ENCODE peak calls at places on chromosome 22, in five cellular contexts. One of them, this sample, is unnamed.

GRCh38 chr22:28980326-28980725 is 81.3 kb downstream of the C22orf31 start:
- DNase-seq in A549: no peak
- DNase-seq in HepG2: no peak
- DNase-seq in gastrocnemius medialis: no peak
- DNase-seq in heart left ventricle: no peak
- DNase-seq in this sample: no peak

GRCh38 chr22:24512043-24512442 is 16.9 kb downstream of the UPB1 start:
- DNase-seq in A549: no peak
- DNase-seq in HepG2: no peak
- DNase-seq in gastrocnemius medialis: no peak
- DNase-seq in heart left ventricle: no peak
- DNase-seq in this sample: no peak

GRCh38 chr22:37197451-37198289 is 9.6 kb upstream of the C1QTNF6 start:
- DNase-seq in A549: peak
- DNase-seq in HepG2: peak
- DNase-seq in gastrocnemius medialis: peak
- DNase-seq in heart left ventricle: no peak
- DNase-seq in this sample: peak

GRCh38 chr22:37545703-37546435 is 14.4 kb upstream of the CDC42EP1 start:
- DNase-seq in A549: peak
- DNase-seq in HepG2: peak
- DNase-seq in gastrocnemius medialis: peak
- DNase-seq in heart left ventricle: peak
- DNase-seq in this sample: peak

GRCh38 chr22:20940904-20941385 is 23.7 kb downstream of the CRKL start:
- DNase-seq in A549: no peak
- DNase-seq in HepG2: no peak
- DNase-seq in gastrocnemius medialis: no peak
- DNase-seq in heart left ventricle: no peak
- DNase-seq in this sample: no peak

GRCh38 chr22:39349967-39350802 is at the start of gene SYNGR1:
- DNase-seq in A549: no peak
- DNase-seq in HepG2: no peak
- DNase-seq in gastrocnemius medialis: no peak
- DNase-seq in heart left ventricle: peak
- DNase-seq in this sample: peak

GRCh38 chr22:45006873-45007246 is 2.9 kb downstream of the PHF21B start:
- DNase-seq in A549: no peak
- DNase-seq in HepG2: no peak
- DNase-seq in gastrocnemius medialis: no peak
- DNase-seq in heart left ventricle: peak
- DNase-seq in this sample: no peak

GRCh38 chr22:26691377-26691716 is 34.0 kb downstream of the MIAT start:
- DNase-seq in A549: no peak
- DNase-seq in HepG2: no peak
- DNase-seq in gastrocnemius medialis: no peak
- DNase-seq in heart left ventricle: no peak
- DNase-seq in this sample: no peak

GRCh38 chr22:44335903-44336803 is 23.4 kb upstream of the SHISAL1 start:
- DNase-seq in A549: no peak
- DNase-seq in HepG2: no peak
- DNase-seq in gastrocnemius medialis: no peak
- DNase-seq in heart left ventricle: no peak
- DNase-seq in this sample: no peak

GRCh38 chr22:45007946-45008852 is 1.6 kb downstream of the PHF21B start:
- DNase-seq in A549: peak
- DNase-seq in HepG2: no peak
- DNase-seq in gastrocnemius medialis: no peak
- DNase-seq in heart left ventricle: no peak
- DNase-seq in this sample: no peak

GRCh38 chr22:17706451-17706900 is 67.8 kb downstream of the BID start:
- DNase-seq in A549: peak
- DNase-seq in HepG2: peak
- DNase-seq in gastrocnemius medialis: peak
- DNase-seq in heart left ventricle: peak
- DNase-seq in this sample: peak

GRCh38 chr22:17131686-17132085 is 10.5 kb upstream of the TMEM121B start:
- DNase-seq in A549: no peak
- DNase-seq in HepG2: no peak
- DNase-seq in gastrocnemius medialis: no peak
- DNase-seq in heart left ventricle: no peak
- DNase-seq in this sample: no peak

GRCh38 chr22:20621162-20621561 is 113.8 kb downstream of the MED15 start:
- DNase-seq in A549: no peak
- DNase-seq in HepG2: no peak
- DNase-seq in gastrocnemius medialis: no peak
- DNase-seq in heart left ventricle: no peak
- DNase-seq in this sample: no peak

GRCh38 chr22:38088723-38089473 is 4.9 kb upstream of the SLC16A8 start:
- DNase-seq in A549: no peak
- DNase-seq in HepG2: no peak
- DNase-seq in gastrocnemius medialis: no peak
- DNase-seq in heart left ventricle: no peak
- DNase-seq in this sample: peak

GRCh38 chr22:24953294-24954113 is 988 bp downstream of the KIAA1671 start:
- DNase-seq in A549: no peak
- DNase-seq in HepG2: peak
- DNase-seq in gastrocnemius medialis: no peak
- DNase-seq in heart left ventricle: peak
- DNase-seq in this sample: peak

GRCh38 chr22:23282089-23282501 is 101.8 kb downstream of the BCR start:
- DNase-seq in A549: peak
- DNase-seq in HepG2: no peak
- DNase-seq in gastrocnemius medialis: peak
- DNase-seq in heart left ventricle: peak
- DNase-seq in this sample: no peak
- TF ChIP-seq POLR2A in A549: no peak
- TF ChIP-seq POLR2A in HepG2: no peak
- TF ChIP-seq POLR2A in gastrocnemius medialis: no peak
- TF ChIP-seq POLR2A in heart left ventricle: no peak
- TF ChIP-seq POLR2A in this sample: no peak

GRCh38 chr22:35892192-35892591 is 136.4 kb downstream of the RBFOX2 start:
- DNase-seq in A549: no peak
- DNase-seq in HepG2: no peak
- DNase-seq in gastrocnemius medialis: no peak
- DNase-seq in heart left ventricle: no peak
- DNase-seq in this sample: no peak

GRCh38 chr22:35894464-35894878 is 134.2 kb downstream of the RBFOX2 start:
- DNase-seq in A549: no peak
- DNase-seq in HepG2: no peak
- DNase-seq in gastrocnemius medialis: peak
- DNase-seq in heart left ventricle: peak
- DNase-seq in this sample: no peak

GRCh38 chr22:35896306-35896705 is 132.3 kb downstream of the RBFOX2 start:
- DNase-seq in A549: no peak
- DNase-seq in HepG2: no peak
- DNase-seq in gastrocnemius medialis: no peak
- DNase-seq in heart left ventricle: no peak
- DNase-seq in this sample: no peak

GRCh38 chr22:35893698-35894097 is 134.9 kb downstream of the RBFOX2 start:
- DNase-seq in A549: no peak
- DNase-seq in HepG2: no peak
- DNase-seq in gastrocnemius medialis: no peak
- DNase-seq in heart left ventricle: peak
- DNase-seq in this sample: peak

GRCh38 chr22:35894937-35895708 is 133.5 kb downstream of the RBFOX2 start:
- DNase-seq in A549: peak
- DNase-seq in HepG2: no peak
- DNase-seq in gastrocnemius medialis: peak
- DNase-seq in heart left ventricle: peak
- DNase-seq in this sample: no peak
- H3K4me3 ChIP-seq in A549: no peak
- H3K4me3 ChIP-seq in HepG2: no peak
- H3K4me3 ChIP-seq in gastrocnemius medialis: peak
- H3K4me3 ChIP-seq in heart left ventricle: peak
- H3K4me3 ChIP-seq in this sample: no peak

DNA sequence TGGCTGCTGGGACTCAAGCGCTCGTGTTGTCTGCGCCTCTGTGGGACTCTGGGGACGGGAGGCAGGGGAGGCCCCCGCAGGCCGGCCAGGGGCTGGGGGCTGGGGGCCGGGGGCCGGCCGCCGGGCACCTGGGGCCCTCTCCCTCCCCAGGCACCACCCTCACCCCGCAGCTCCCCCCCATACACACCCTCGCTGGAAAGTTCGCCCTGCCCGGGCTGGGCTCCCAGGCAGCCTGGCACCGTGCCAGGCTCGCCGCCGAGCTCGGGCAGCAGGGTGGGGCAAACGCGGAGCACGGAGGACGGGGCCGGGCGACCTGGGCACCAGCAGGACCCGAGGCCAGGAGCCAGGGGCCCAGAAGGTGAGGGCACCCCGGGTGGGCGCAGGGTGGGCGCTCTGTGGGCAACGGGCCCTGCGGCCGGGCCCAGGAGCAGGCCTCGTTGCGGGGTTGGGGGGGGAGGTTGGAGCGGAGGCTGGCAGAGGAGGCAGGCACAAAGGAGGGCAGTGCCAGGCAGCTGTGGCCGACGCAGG is 76.7 kb upstream of the WNT7B start:
- DNase-seq in A549: no peak
- DNase-seq in HepG2: no peak
- DNase-seq in gastrocnemius medialis: peak
- DNase-seq in heart left ventricle: peak
- DNase-seq in this sample: peak
- TF ChIP-seq POLR2A in A549: peak
- TF ChIP-seq POLR2A in HepG2: no peak
- TF ChIP-seq POLR2A in gastrocnemius medialis: peak
- TF ChIP-seq POLR2A in heart left ventricle: no peak
- TF ChIP-seq POLR2A in this sample: no peak

DNA sequence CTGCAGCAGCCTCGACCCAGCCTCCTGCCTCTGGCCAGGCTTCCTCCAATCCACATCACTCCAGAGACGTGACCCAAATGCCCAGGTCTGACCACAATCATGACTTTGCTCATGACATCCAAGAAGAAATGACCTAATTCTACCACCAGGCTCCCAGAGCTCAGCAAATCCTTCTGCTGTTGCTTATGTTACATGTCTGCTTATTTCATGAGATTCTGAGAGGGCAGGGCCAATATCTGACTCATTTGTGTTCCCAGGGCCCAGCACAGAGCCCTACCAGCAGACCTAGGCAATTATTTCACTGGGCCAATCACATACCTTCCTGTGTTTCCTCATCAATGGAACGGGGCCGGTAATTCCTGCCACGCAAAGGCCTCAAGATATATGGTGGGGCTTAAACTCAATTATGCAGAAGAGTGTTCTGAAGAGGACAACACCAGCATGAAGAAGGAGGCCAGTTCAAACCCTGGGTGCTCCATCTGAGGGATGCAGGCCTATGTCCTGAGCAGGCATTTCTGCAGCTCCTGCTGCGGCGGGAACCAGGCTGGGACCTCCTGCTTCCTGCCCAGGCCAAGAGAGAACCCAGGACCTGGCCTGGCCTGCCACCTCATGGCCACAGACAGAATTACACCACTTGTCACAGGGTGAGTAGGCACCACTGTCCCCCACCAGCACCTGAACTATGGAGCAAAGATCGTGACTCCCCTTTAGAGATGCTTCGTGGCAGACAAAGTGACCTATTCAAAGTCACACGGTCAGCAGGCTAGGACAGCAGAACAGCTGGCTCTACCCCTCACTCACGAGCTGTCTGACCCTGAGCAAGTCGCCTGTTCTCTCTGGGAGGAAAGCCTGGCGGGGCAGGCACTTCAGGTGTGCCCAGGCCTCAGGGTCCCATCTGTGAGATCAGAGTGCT is 5.8 kb downstream of the CENPM start:
- DNase-seq in A549: peak
- DNase-seq in HepG2: peak
- DNase-seq in gastrocnemius medialis: peak
- DNase-seq in heart left ventricle: peak
- DNase-seq in this sample: peak
- H3K4me3 ChIP-seq in A549: no peak
- H3K4me3 ChIP-seq in HepG2: no peak
- H3K4me3 ChIP-seq in gastrocnemius medialis: no peak
- H3K4me3 ChIP-seq in heart left ventricle: no peak
- H3K4me3 ChIP-seq in this sample: no peak

DNA sequence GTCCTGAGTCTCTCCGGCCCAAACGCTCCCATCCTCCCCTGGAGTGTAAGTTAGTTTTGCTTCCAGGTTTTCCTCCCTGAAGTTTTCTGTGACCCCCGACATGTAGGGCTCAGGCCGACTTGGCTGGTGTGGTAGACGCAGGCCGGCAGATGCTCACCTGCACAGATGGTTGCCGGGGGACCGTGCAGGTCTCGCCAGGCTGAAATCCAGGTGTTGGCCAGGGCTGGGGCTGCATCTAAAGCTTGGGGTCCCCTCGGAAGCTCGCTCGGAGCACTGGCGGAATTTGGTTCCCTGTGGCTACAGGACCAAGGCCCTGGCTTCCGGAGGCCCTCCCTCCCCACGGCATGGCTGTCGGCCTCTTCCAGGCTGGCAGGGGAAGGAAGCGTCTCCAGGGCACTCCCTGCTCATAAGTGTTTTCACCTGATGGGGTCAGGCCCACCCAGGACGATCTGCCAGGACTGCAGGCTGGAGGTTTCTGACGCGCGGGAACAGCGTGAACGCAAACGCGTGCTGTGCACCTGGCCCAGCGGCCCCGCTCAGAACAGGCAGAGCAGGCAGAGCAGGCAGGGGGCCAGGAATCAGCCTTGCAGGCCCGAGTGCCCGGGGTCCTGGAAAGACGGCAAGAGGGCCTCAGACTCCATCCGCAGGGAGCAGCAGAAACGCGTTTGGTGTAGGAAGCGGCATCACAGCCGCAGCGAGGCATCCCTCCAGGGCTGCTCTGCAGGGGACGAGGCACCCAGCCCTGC is 258.2 kb downstream of the BRD1 start:
- DNase-seq in A549: no peak
- DNase-seq in HepG2: no peak
- DNase-seq in gastrocnemius medialis: peak
- DNase-seq in heart left ventricle: peak
- DNase-seq in this sample: peak
- TF ChIP-seq POLR2A in A549: no peak
- TF ChIP-seq POLR2A in HepG2: no peak
- TF ChIP-seq POLR2A in gastrocnemius medialis: no peak
- TF ChIP-seq POLR2A in heart left ventricle: no peak
- TF ChIP-seq POLR2A in this sample: no peak

GRCh38 chr22:47172771-47173534 is 410.5 kb downstream of the TBC1D22A start:
- DNase-seq in A549: no peak
- DNase-seq in HepG2: no peak
- DNase-seq in gastrocnemius medialis: peak
- DNase-seq in heart left ventricle: peak
- DNase-seq in this sample: peak
- H3K4me3 ChIP-seq in A549: no peak
- H3K4me3 ChIP-seq in HepG2: no peak
- H3K4me3 ChIP-seq in gastrocnemius medialis: no peak
- H3K4me3 ChIP-seq in heart left ventricle: no peak
- H3K4me3 ChIP-seq in this sample: no peak

This sample was measured in right lobe of liver.